ENCODE peak calls at places on chromosomes 5 and 9, in six cellular contexts. T, Z, W, K, M and E are unnamed samples.

GRCh38 chr5:60178101-60178500 is 284.6 kb upstream of the PDE4D start:
- DNase-seq in T (no peak), Z (no peak), W (no peak), K (no peak), M (no peak), E (no peak)

GRCh38 chr5:172147857-172148256 is 40.2 kb downstream of the STK10 start:
- DNase-seq in T (no peak), Z (no peak), W (no peak), K (no peak), M (no peak), E (no peak)

GRCh38 chr5:157596449-157596848 is 20.9 kb upstream of the ADAM19 start:
- DNase-seq in T (no peak), Z (no peak), W (no peak), K (no peak), M (peak), E (no peak)

GRCh38 chr5:127995556-127995955 is 88.0 kb upstream of the SLC12A2 start:
- DNase-seq in T (no peak), Z (no peak), W (no peak), K (no peak), M (no peak), E (no peak)

GRCh38 chr9:135214706-135215105 is 127.2 kb downstream of the OLFM1 start:
- DNase-seq in T (no peak), Z (no peak), W (no peak), K (no peak), M (no peak), E (no peak)

GRCh38 chr5:105639068-105639467 is 2031.7 kb downstream of the EFNA5 start:
- DNase-seq in T (no peak), Z (peak), W (no peak), K (peak), M (no peak), E (no peak)

GRCh38 chr5:179275381-179275878 is 69.8 kb downstream of the ADAMTS2 start:
- DNase-seq in T (no peak), Z (no peak), W (no peak), K (no peak), M (no peak), E (no peak)

GRCh38 chr9:15240927-15241326 is 66.1 kb downstream of the TTC39B start:
- DNase-seq in T (no peak), Z (no peak), W (no peak), K (no peak), M (no peak), E (no peak)

GRCh38 chr9:126674365-126675146 is 60.8 kb downstream of the LMX1B start:
- DNase-seq in T (no peak), Z (no peak), W (no peak), K (no peak), M (no peak), E (no peak)

GRCh38 chr5:149053027-149053705 is 9.7 kb downstream of the SH3TC2 start:
- DNase-seq in T (no peak), Z (no peak), W (no peak), K (no peak), M (no peak), E (no peak)

GRCh38 chr5:15495026-15495425 is 5.0 kb upstream of the FBXL7 start:
- DNase-seq in T (no peak), Z (no peak), W (no peak), K (no peak), M (no peak), E (no peak)

GRCh38 chr5:151002250-151002649 is 18.1 kb upstream of the GPX3 start:
- DNase-seq in T (peak), Z (peak), W (no peak), K (peak), M (no peak), E (no peak)

GRCh38 chr9:120480707-120481106 is 99.3 kb downstream of the CDK5RAP2 start:
- DNase-seq in T (no peak), Z (no peak), W (no peak), K (no peak), M (no peak), E (no peak)

GRCh38 chr9:121714075-121714705 is 62.8 kb downstream of the DAB2IP start:
- DNase-seq in T (no peak), Z (no peak), W (no peak), K (no peak), M (no peak), E (no peak)

GRCh38 chr9:115278241-115279035 is 160.5 kb upstream of the TNC start:
- DNase-seq in T (no peak), Z (no peak), W (no peak), K (no peak), M (no peak), E (no peak)

GRCh38 chr9:100064872-100065581 is 33.8 kb downstream of the ERP44 start:
- DNase-seq in T (no peak), Z (no peak), W (no peak), K (no peak), M (no peak), E (no peak)

GRCh38 chr9:104895572-104895971 is 32.4 kb downstream of the ABCA1 start:
- DNase-seq in T (no peak), Z (no peak), W (no peak), K (no peak), M (no peak), E (no peak)

GRCh38 chr5:55853271-55853670 is 2.1 kb downstream of the IL31RA start:
- DNase-seq in T (no peak), Z (no peak), W (no peak), K (no peak), M (no peak), E (no peak)

GRCh38 chr5:62138607-62139006 is 167.4 kb upstream of the KIF2A start:
- DNase-seq in T (peak), Z (no peak), W (no peak), K (no peak), M (no peak), E (no peak)

GRCh38 chr5:150255659-150256415 is 33.7 kb downstream of the CAMK2A start:
- DNase-seq in T (no peak), Z (no peak), W (no peak), K (peak), M (no peak), E (no peak)

DNA sequence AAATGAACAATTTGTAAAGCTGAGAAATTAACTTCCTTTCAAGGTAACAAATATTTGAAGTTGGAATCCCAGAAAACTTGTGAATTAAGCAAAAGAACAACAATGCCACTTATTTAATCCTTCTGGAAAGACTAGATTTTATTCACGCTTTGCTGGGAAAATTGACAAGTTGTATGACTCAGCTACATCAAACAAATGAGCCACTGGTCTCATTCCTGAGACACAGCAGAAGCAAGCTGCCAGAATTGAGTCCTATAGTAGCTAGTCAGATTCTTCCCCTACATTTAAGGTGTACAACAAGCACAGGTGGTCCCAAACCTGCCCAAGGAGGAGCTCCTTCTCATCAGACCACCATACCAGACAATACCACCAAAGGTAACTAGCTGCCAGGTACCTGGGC is 280.7 kb downstream of the SPOCK1 start:
- DNase-seq in T (no peak), Z (no peak), W (no peak), K (no peak), M (no peak), E (no peak)
- TF ChIP-seq TAF1 in T (no peak), Z (no peak), W (no peak), K (no peak), M (no peak), E (no peak)

GRCh38 chr9:76574171-76574767 is 115.3 kb downstream of the GCNT1 start:
- DNase-seq in T (no peak), Z (no peak), W (no peak), K (no peak), M (no peak), E (no peak)

GRCh38 chr9:76580188-76580587 is 121.2 kb downstream of the GCNT1 start:
- DNase-seq in T (no peak), Z (no peak), W (no peak), K (no peak), M (no peak), E (no peak)

GRCh38 chr9:76572205-76572550 is 113.2 kb downstream of the GCNT1 start:
- DNase-seq in T (no peak), Z (no peak), W (no peak), K (no peak), M (no peak), E (no peak)

GRCh38 chr9:76580832-76581231 is 121.8 kb downstream of the GCNT1 start:
- DNase-seq in T (no peak), Z (no peak), W (no peak), K (no peak), M (no peak), E (no peak)

DNA sequence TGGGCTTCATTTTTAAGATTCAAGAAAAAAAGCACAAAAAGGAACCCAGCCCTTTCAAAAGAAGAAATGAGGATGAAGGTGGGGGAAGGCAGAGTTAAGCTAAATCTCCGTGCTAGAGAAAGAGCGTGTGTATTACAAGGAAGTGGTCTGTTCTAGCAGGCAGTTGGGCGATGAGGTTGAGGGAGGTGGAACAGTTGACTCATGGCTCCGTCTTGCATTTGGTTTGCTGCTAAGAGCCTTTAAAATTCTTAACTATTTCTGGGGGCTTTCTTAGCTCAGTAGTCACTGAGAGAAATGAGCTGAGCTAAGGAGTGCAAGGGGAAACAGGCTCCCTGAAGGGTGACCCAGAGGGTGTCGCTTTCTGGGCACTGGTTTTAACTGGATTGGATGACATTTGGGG is 117.4 kb downstream of the GCNT1 start:
- DNase-seq in T (no peak), Z (no peak), W (peak), K (no peak), M (peak), E (peak)
- TF ChIP-seq POLR2A in T (no peak), Z (no peak), W (no peak), K (no peak), M (no peak), E (no peak)

GRCh38 chr9:3200331-3200774 is 325.4 kb downstream of the RFX3 start:
- DNase-seq in T (no peak), Z (no peak), W (no peak), K (no peak), M (no peak), E (no peak)

DNA sequence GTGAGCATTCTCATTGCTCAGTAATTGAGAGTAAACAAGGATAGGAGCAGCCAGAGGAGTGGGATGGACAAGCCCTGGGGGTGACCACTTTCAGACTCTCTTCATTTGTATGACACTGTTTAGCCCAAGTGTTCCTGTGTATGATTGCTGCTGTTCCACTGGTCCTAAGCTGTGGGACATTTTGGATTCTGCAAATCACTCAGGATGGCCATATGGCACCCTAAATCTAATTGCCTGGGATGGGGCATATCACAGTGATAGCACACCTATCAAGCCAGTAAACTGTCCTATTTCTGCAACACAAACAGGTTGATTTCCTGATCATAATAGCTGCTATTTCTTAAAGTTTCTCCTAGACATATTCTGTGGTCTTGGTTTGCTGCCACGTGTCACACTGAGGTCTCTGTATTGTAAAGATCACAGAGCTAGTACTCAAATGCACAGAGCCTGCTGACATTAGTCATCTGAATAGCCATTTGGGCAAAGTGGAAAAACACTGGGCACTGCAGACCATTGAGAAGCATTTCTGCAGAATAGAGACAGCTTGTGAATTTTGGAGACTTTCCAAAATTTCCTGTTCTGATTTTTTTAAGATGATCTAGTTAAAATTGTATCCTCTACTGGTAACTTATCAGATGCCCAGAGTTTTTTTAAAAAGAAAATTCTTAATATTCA is 320.2 kb downstream of the RFX3 start:
- DNase-seq in T (no peak), Z (no peak), W (no peak), K (no peak), M (no peak), E (no peak)
- TF ChIP-seq POLR2AphosphoS5 in T (no peak), Z (no peak), W (no peak), K (no peak), M (no peak), E (no peak)

DNA sequence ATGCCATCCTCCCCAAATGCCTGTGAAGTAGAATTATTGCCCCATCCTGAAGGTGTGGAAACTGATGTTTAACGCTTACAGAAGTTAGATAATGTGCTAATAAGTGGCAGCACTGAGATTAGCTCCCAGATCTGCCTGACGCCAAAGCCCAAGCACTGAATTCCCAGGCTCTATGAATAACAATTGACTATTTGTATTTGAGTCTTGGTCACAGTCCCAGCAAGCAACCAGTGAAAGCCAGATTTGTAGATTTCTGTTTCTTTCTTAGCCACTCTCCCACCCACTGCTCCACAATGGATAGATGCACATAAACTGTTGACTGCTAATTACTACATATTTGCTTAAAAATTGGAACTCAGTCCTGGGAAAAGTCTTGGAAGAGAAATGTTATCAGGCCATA is 34.4 kb downstream of the FAM240B start:
- DNase-seq in T (no peak), Z (no peak), W (no peak), K (no peak), M (no peak), E (no peak)
- TF ChIP-seq TAF1 in T (no peak), Z (no peak), W (no peak), K (no peak), M (no peak), E (no peak)

GRCh38 chr5:75716715-75717081 is 539 bp downstream of the POC5 start:
- DNase-seq in T (no peak), Z (no peak), W (peak), K (no peak), M (no peak), E (no peak)

GRCh38 chr5:75721573-75721972 is 4.3 kb upstream of the POC5 start:
- DNase-seq in T (no peak), Z (no peak), W (no peak), K (no peak), M (no peak), E (no peak)

GRCh38 chr5:75712091-75712490 is 5.1 kb downstream of the POC5 start:
- DNase-seq in T (no peak), Z (no peak), W (no peak), K (no peak), M (no peak), E (no peak)

GRCh38 chr5:75720882-75721281 is 3.6 kb upstream of the POC5 start:
- DNase-seq in T (no peak), Z (no peak), W (no peak), K (peak), M (no peak), E (no peak)

GRCh38 chr5:75717082-75717922 is at the start of gene POC5:
- DNase-seq in T (peak), Z (peak), W (peak), K (peak), M (peak), E (peak)
- TF ChIP-seq POLR2A in T (peak), Z (peak), W (peak), K (peak), M (peak), E (peak)

DNA sequence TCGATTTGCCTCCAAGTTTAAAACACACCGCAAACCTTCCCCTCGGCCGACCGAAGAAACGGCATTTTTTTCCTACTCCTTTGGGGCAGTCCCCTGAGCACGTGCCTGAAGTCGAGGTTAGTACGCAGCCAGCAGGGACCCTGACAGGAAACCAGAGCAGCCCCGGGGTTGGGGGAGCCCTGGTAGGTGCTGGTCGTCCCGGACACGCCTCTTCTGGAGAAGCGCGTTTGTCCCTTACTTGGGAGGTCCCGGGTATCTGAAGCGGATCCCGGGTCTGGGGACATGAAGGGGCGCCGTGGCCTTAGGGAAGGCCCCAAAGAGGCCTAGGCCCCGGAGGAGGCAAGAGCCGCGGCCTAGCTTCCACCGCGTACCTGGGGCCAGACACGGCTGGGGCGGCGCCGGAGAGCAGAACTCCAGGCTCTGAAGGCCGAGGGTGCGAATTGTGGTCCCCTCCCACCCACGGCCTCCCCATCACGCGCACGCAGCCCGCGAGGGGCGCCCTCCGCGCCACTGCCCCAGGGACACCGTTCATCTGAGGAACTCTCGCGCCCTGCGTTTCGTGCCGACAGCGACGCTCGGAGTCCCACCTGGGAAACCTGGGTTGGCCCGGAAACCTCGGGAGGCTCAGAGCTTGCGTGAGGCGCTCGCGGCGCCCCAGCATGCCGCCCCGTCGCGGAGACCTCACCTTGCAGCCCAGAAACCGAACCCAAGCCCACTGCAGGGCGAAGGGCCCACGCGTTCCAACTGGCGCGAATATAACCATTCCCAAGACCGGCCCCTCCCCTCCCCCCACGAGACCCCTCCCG is 10.4 kb downstream of the OTP start:
- DNase-seq in T (peak), Z (no peak), W (no peak), K (no peak), M (no peak), E (no peak)
- TF ChIP-seq POLR2AphosphoS5 in T (no peak), Z (no peak), W (no peak), K (no peak), M (no peak), E (no peak)

GRCh38 chr5:73188764-73189521 is 15.9 kb downstream of the TMEM174 start:
- DNase-seq in T (no peak), Z (no peak), W (no peak), K (no peak), M (no peak), E (no peak)
- TF ChIP-seq TAF1 in T (no peak), Z (no peak), W (no peak), K (no peak), M (no peak), E (no peak)

DNA sequence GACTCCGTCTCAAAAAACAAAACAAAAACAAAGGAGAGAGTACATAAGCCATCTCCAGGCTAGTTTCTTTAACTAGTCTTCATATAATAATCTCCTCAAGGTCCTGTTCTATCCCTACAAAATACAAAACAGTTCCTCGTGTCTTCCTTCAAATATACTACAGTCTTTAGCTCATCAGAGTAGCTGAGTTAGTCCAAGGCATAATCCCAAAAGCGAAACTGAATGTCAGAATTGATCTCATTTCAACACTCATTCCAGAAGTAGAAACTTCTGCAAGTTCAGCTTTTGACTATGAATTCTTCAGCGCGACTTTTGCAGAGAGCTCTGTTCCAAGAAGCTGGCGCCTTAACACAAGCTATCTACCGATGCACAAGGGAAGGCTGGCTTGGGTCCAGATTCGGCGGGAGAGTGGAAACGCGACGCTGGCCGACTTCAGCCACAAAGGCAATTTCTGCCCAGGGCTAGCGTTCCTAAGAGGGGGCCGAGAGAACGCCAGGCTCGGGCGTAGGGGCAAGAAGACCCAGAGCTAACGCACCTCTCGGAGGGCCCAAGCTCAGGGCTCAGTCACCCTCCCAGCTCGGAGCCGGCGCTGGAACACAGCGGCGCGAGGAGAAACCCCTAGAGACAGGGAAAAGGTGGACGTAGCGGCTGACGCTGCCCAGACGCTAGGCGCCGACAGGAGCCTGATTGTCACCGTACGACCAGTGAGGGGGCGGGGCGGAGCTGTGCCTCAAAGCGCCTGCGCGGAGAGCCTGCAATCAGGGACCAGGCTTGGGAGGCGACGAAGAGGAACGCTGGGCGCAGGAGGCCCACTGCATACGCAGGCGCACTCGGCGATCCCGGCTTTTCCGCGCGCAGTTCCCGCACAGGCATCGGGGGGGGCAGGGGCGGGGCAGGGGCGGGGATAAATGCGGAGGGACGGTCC is 469 bp upstream of the HSDL2 start:
- DNase-seq in T (peak), Z (peak), W (peak), K (peak), M (peak), E (peak)
- TF ChIP-seq POLR2A in T (peak), Z (peak), W (peak), K (peak), M (peak), E (peak)